ENCODE peak calls at places on chromosomes 13 and 19, in seven cellular contexts. Q, U, L, N, J, T and H are unnamed samples.

GRCh38 chr19:33631628-33631995 is 9.9 kb downstream of the CHST8 start:
- DNase-seq in Q (no peak), U (no peak), L (no peak), N (no peak), J (no peak), T (no peak), H (no peak)

GRCh38 chr19:48624067-48624594 is 4.8 kb downstream of the SPHK2 start:
- DNase-seq in Q (peak), U (peak), L (peak), N (peak), J (peak), T (peak), H (peak)

GRCh38 chr13:49530452-49530851 is 34.7 kb downstream of the PHF11 start:
- DNase-seq in Q (no peak), U (no peak), L (peak), N (no peak), J (no peak), T (no peak), H (no peak)

GRCh38 chr13:63208811-63209210 is 1793.2 kb upstream of the PCDH20 start:
- DNase-seq in Q (no peak), U (no peak), L (no peak), N (no peak), J (no peak), T (peak), H (no peak)

GRCh38 chr13:85709072-85709471 is 90.1 kb downstream of the SLITRK6 start:
- DNase-seq in Q (no peak), U (no peak), L (no peak), N (no peak), J (no peak), T (no peak), H (no peak)

GRCh38 chr13:29923554-29924481 is 73.4 kb upstream of the UBL3 start:
- DNase-seq in Q (peak), U (peak), L (peak), N (no peak), J (peak), T (peak), H (peak)

GRCh38 chr13:76852991-76853390 is 33.2 kb downstream of the KCTD12 start:
- DNase-seq in Q (no peak), U (no peak), L (no peak), N (no peak), J (no peak), T (peak), H (no peak)

GRCh38 chr19:45526143-45526542 is 18.9 kb downstream of the VASP start:
- DNase-seq in Q (peak), U (no peak), L (no peak), N (peak), J (no peak), T (peak), H (no peak)

GRCh38 chr19:2589441-2589840 is 113.1 kb downstream of the GNG7 start:
- DNase-seq in Q (no peak), U (no peak), L (no peak), N (no peak), J (no peak), T (no peak), H (no peak)

GRCh38 chr13:114063545-114064515 is 68.6 kb downstream of the RASA3 start:
- DNase-seq in Q (peak), U (no peak), L (no peak), N (no peak), J (no peak), T (peak), H (peak)

GRCh38 chr13:35140321-35140720 is 198.3 kb downstream of the NBEA start:
- DNase-seq in Q (no peak), U (no peak), L (no peak), N (no peak), J (no peak), T (peak), H (no peak)

GRCh38 chr13:37068962-37069361 is 9.5 kb upstream of the SUPT20H start:
- DNase-seq in Q (no peak), U (no peak), L (no peak), N (peak), J (no peak), T (no peak), H (no peak)

GRCh38 chr19:41263042-41263849 is 926 bp upstream of the HNRNPUL1 start:
- DNase-seq in Q (peak), U (peak), L (peak), N (peak), J (peak), T (peak), H (peak)

GRCh38 chr13:30705672-30706071 is 29.7 kb upstream of the ALOX5AP start:
- DNase-seq in Q (no peak), U (no peak), L (no peak), N (no peak), J (no peak), T (no peak), H (no peak)

GRCh38 chr13:79194272-79194671 is 211.8 kb downstream of the RBM26 start:
- DNase-seq in Q (no peak), U (no peak), L (peak), N (no peak), J (peak), T (no peak), H (peak)

GRCh38 chr19:7520131-7521051 is 2.0 kb upstream of the MCOLN1 start:
- DNase-seq in Q (no peak), U (no peak), L (no peak), N (no peak), J (no peak), T (no peak), H (no peak)

GRCh38 chr19:48632692-48633147 is 4.5 kb downstream of the DBP start:
- DNase-seq in Q (no peak), U (no peak), L (no peak), N (no peak), J (no peak), T (peak), H (no peak)

GRCh38 chr19:46537136-46538097 is 41.8 kb upstream of the PNMA8B start:
- DNase-seq in Q (peak), U (no peak), L (peak), N (no peak), J (peak), T (peak), H (peak)

GRCh38 chr13:52846567-52847321 is 1.7 kb downstream of the PCDH8 start:
- DNase-seq in Q (peak), U (no peak), L (peak), N (no peak), J (no peak), T (peak), H (peak)

GRCh38 chr13:46621133-46621532 is 68.2 kb downstream of the LRCH1 start:
- DNase-seq in Q (no peak), U (no peak), L (no peak), N (no peak), J (no peak), T (no peak), H (no peak)

GRCh38 chr19:32876919-32877285 is 7.3 kb upstream of the SLC7A9 start:
- DNase-seq in Q (no peak), U (no peak), L (no peak), N (no peak), J (no peak), T (peak), H (no peak)

GRCh38 chr13:70375718-70376117 is 267.5 kb upstream of the KLHL1 start:
- DNase-seq in Q (no peak), U (no peak), L (no peak), N (no peak), J (no peak), T (no peak), H (no peak)

GRCh38 chr19:6862673-6863078 is 24.7 kb upstream of the ADGRE1 start:
- DNase-seq in Q (peak), U (peak), L (peak), N (peak), J (peak), T (peak), H (peak)

GRCh38 chr19:20999731-21000352 is 20.6 kb upstream of the ZNF430 start:
- DNase-seq in Q (peak), U (peak), L (peak), N (peak), J (peak), T (peak), H (peak)

GRCh38 chr19:43914051-43914450 is 21.0 kb downstream of the ZNF45 start:
- DNase-seq in Q (no peak), U (no peak), L (no peak), N (no peak), J (no peak), T (no peak), H (no peak)

GRCh38 chr19:35044317-35045117 is 3.0 kb downstream of the HPN start:
- DNase-seq in Q (peak), U (no peak), L (peak), N (peak), J (no peak), T (peak), H (peak)